ENCODE peak calls at places on chromosomes 2 and 18, in four cellular contexts. One of them, this sample, is unnamed.

GRCh38 chr2:43426305-43427031 is 169.4 kb downstream of the THADA start:
- DNase-seq in psoas muscle: no peak
- DNase-seq in esophagus squamous epithelium: no peak
- DNase-seq in pancreas: peak
- DNase-seq in this sample: peak

GRCh38 chr2:208150956-208151355 is 5.0 kb upstream of the CRYGB start:
- DNase-seq in psoas muscle: no peak
- DNase-seq in esophagus squamous epithelium: no peak
- DNase-seq in pancreas: no peak
- DNase-seq in this sample: no peak

GRCh38 chr18:8607776-8608682 is 1.2 kb upstream of the RAB12 start:
- DNase-seq in psoas muscle: no peak
- DNase-seq in esophagus squamous epithelium: no peak
- DNase-seq in pancreas: no peak
- DNase-seq in this sample: no peak

GRCh38 chr2:103289101-103289725 is 527.4 kb downstream of the TMEM182 start:
- DNase-seq in psoas muscle: no peak
- DNase-seq in esophagus squamous epithelium: no peak
- DNase-seq in pancreas: no peak
- DNase-seq in this sample: no peak

GRCh38 chr2:40639294-40639693 is 187.4 kb upstream of the SLC8A1 start:
- DNase-seq in psoas muscle: peak
- DNase-seq in esophagus squamous epithelium: no peak
- DNase-seq in pancreas: no peak
- DNase-seq in this sample: no peak

GRCh38 chr2:71609441-71609840 is 156.1 kb downstream of the DYSF start:
- DNase-seq in psoas muscle: no peak
- DNase-seq in esophagus squamous epithelium: no peak
- DNase-seq in pancreas: peak
- DNase-seq in this sample: no peak

GRCh38 chr2:88810017-88810416 is 118.5 kb downstream of the RPIA start:
- DNase-seq in psoas muscle: no peak
- DNase-seq in esophagus squamous epithelium: no peak
- DNase-seq in pancreas: no peak
- DNase-seq in this sample: no peak

GRCh38 chr2:241767464-241768250 is 9.0 kb upstream of the GAL3ST2 start:
- DNase-seq in psoas muscle: no peak
- DNase-seq in esophagus squamous epithelium: no peak
- DNase-seq in pancreas: peak
- DNase-seq in this sample: no peak

GRCh38 chr18:30302181-30302580 is 740.4 kb downstream of the DSC3 start:
- DNase-seq in psoas muscle: no peak
- DNase-seq in esophagus squamous epithelium: no peak
- DNase-seq in pancreas: no peak
- DNase-seq in this sample: no peak

GRCh38 chr2:25697559-25698341 is 24.4 kb upstream of the DTNB start:
- DNase-seq in psoas muscle: no peak
- DNase-seq in esophagus squamous epithelium: no peak
- DNase-seq in pancreas: no peak
- DNase-seq in this sample: no peak

GRCh38 chr2:98709530-98709929 is 21.4 kb downstream of the MGAT4A start:
- DNase-seq in psoas muscle: no peak
- DNase-seq in esophagus squamous epithelium: no peak
- DNase-seq in pancreas: peak
- DNase-seq in this sample: peak

GRCh38 chr2:143132360-143132759 is 3.1 kb downstream of the ARHGAP15 start:
- DNase-seq in psoas muscle: no peak
- DNase-seq in esophagus squamous epithelium: no peak
- DNase-seq in pancreas: no peak
- DNase-seq in this sample: no peak

GRCh38 chr18:37419272-37419671 is 146.3 kb downstream of the CELF4 start:
- DNase-seq in psoas muscle: no peak
- DNase-seq in esophagus squamous epithelium: no peak
- DNase-seq in pancreas: no peak
- DNase-seq in this sample: no peak

GRCh38 chr2:180991361-180991760 is 11.0 kb downstream of the UBE2E3 start:
- DNase-seq in psoas muscle: no peak
- DNase-seq in esophagus squamous epithelium: no peak
- DNase-seq in pancreas: no peak
- DNase-seq in this sample: no peak

DNA sequence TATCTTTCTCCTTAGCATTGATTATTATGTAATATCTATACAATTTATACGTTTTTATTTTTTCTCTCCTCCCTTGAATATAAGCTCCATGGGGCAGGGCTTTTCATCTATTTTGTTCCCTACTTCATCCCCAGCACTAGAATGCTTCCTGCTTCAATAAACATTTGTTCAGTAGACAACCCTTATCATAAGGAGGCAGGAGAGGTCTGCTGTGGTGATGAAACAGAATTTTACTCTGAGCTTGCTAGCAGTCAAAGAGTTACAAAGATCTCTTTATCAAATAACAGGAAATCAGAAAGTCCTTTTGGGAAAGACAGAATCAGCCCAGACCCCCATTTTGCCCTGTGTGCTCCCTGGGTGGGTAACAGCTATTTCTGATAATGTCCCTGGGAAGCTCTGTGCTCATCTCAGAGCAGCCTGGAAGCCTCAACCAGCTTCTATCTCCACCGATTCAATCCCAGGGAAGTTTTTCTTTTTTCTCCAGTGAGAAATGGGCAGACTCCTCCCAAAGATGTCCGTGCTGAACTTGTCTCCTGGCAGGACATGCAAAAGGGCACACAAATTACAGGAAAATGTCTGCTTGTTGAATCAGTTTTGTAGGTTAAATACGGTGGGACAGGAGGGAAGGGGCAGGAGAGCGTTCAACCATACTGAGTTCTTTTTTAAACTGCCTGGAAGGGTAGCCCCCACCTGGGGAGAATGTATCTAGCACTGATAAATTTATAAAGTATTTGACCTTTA is 84.7 kb upstream of the PKDCC start:
- DNase-seq in psoas muscle: no peak
- DNase-seq in esophagus squamous epithelium: no peak
- DNase-seq in pancreas: no peak
- DNase-seq in this sample: no peak
- TF ChIP-seq CTCF in psoas muscle: no peak
- TF ChIP-seq CTCF in esophagus squamous epithelium: no peak
- TF ChIP-seq CTCF in pancreas: no peak
- TF ChIP-seq CTCF in this sample: no peak

GRCh38 chr2:206245178-206245778 is 29.2 kb upstream of the ZDBF2 start:
- DNase-seq in psoas muscle: no peak
- DNase-seq in esophagus squamous epithelium: no peak
- DNase-seq in pancreas: no peak
- DNase-seq in this sample: no peak

GRCh38 chr2:206253125-206253787 is 21.2 kb upstream of the ZDBF2 start:
- DNase-seq in psoas muscle: no peak
- DNase-seq in esophagus squamous epithelium: no peak
- DNase-seq in pancreas: no peak
- DNase-seq in this sample: no peak

GRCh38 chr2:206255003-206255402 is 19.5 kb upstream of the ZDBF2 start:
- DNase-seq in psoas muscle: no peak
- DNase-seq in esophagus squamous epithelium: no peak
- DNase-seq in pancreas: no peak
- DNase-seq in this sample: no peak

DNA sequence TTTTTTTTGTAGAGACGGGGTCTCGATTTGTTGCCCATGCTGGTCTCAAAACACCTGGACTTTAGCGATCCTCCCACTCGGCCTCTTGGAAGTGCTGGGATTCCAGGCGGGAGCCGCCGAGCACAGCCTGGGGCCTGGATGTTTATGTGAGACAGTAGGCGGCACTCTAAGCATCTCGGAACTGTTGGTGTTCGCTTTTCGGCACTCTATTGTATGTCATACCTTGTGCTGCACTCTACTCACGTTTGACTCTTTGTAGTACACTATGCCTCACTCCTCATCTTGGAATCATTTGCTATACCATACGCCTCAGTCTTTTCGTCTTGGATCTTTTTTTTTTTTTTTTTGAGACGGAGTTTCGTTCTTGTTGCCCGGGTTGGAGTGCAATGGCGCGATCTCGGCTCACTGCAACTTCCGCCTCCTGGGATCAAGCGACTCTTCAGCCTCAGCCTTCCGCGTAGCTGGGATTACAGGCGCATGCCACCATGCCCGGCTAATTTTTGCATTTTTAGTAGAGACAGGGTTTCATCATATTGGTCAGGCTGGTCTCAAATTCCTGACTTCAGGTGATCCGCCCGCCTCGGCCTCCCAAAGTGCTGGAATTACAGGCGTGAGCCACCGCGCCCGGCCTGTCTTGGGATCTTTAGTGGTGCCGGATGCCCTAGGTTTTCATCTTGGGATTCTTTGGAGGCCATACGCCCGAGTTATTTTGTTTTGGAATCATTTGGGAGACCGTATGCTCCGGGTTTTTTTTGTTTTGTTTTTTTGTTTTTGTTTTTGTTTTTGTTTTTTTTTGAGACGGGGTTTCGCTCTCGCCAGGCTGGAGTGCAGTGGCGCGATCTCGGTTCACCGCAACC is 24.2 kb upstream of the ZDBF2 start:
- DNase-seq in psoas muscle: no peak
- DNase-seq in esophagus squamous epithelium: no peak
- DNase-seq in pancreas: peak
- DNase-seq in this sample: no peak
- H3K4me3 ChIP-seq in psoas muscle: peak
- H3K4me3 ChIP-seq in esophagus squamous epithelium: no peak
- H3K4me3 ChIP-seq in pancreas: peak
- H3K4me3 ChIP-seq in this sample: peak

GRCh38 chr18:3279201-3280185 is 17.6 kb downstream of the MYL12B start:
- DNase-seq in psoas muscle: no peak
- DNase-seq in esophagus squamous epithelium: no peak
- DNase-seq in pancreas: no peak
- DNase-seq in this sample: no peak
- TF ChIP-seq CTCF in psoas muscle: no peak
- TF ChIP-seq CTCF in esophagus squamous epithelium: no peak
- TF ChIP-seq CTCF in pancreas: no peak
- TF ChIP-seq CTCF in this sample: no peak

GRCh38 chr18:61333271-61333745 is at the start of gene CDH20:
- DNase-seq in psoas muscle: peak
- DNase-seq in esophagus squamous epithelium: no peak
- DNase-seq in pancreas: no peak
- DNase-seq in this sample: no peak
- H3K4me3 ChIP-seq in psoas muscle: peak
- H3K4me3 ChIP-seq in esophagus squamous epithelium: peak
- H3K4me3 ChIP-seq in pancreas: peak
- H3K4me3 ChIP-seq in this sample: peak

GRCh38 chr18:51135361-51135760 is 62.1 kb downstream of the MEX3C start:
- DNase-seq in psoas muscle: no peak
- DNase-seq in esophagus squamous epithelium: no peak
- DNase-seq in pancreas: no peak
- DNase-seq in this sample: no peak

GRCh38 chr18:51134721-51135120 is 62.8 kb downstream of the MEX3C start:
- DNase-seq in psoas muscle: no peak
- DNase-seq in esophagus squamous epithelium: no peak
- DNase-seq in pancreas: no peak
- DNase-seq in this sample: no peak

GRCh38 chr18:51137891-51138290 is 59.6 kb downstream of the MEX3C start:
- DNase-seq in psoas muscle: no peak
- DNase-seq in esophagus squamous epithelium: no peak
- DNase-seq in pancreas: no peak
- DNase-seq in this sample: no peak

GRCh38 chr18:51137051-51137729 is 60.3 kb downstream of the MEX3C start:
- DNase-seq in psoas muscle: no peak
- DNase-seq in esophagus squamous epithelium: no peak
- DNase-seq in pancreas: no peak
- DNase-seq in this sample: peak

DNA sequence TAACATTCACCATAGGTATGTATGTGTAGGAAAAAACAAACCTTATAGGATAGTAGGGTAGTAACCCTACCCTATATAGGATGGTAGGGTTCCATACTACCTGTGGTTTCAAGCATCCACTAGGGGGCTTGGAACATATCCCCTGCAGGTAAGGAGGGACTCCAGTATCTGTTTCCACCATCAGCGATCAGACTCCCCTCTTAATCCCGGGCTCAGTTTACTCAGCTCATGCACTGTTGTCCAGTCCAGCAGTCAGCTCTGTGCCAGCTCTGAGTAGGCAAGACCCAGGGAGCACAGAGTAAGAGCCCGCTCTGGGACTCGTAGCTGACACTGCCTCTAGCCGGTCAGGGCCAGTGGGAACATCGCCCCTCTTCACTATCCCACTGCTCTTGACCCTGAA is 61.7 kb downstream of the MEX3C start:
- DNase-seq in psoas muscle: no peak
- DNase-seq in esophagus squamous epithelium: no peak
- DNase-seq in pancreas: no peak
- DNase-seq in this sample: no peak
- TF ChIP-seq CTCF in psoas muscle: no peak
- TF ChIP-seq CTCF in esophagus squamous epithelium: no peak
- TF ChIP-seq CTCF in pancreas: no peak
- TF ChIP-seq CTCF in this sample: peak

GRCh38 chr18:35291166-35291565 is 1.1 kb upstream of the ZSCAN30 start:
- DNase-seq in psoas muscle: no peak
- DNase-seq in esophagus squamous epithelium: no peak
- DNase-seq in pancreas: no peak
- DNase-seq in this sample: no peak
- H3K4me3 ChIP-seq in psoas muscle: peak
- H3K4me3 ChIP-seq in esophagus squamous epithelium: peak
- H3K4me3 ChIP-seq in pancreas: peak
- H3K4me3 ChIP-seq in this sample: peak

This sample was measured in astrocyte of the cerebellum.